ENCODE peak calls at places on chromosomes 1 and 21, in six cellular contexts. Y is HuH-7.5, A is heart left ventricle, L is T-cell, Q is HEK293T, F is putamen. X is an unnamed sample.

GRCh38 chr21:45990049-45990711 is 8.6 kb downstream of the COL6A1 start:
- DNase-seq in Y (no peak), A (peak; percentile 25), L (no peak), Q (no peak), F (no peak), X (no peak)

GRCh38 chr1:175499595-175500367 is 243.6 kb downstream of the TNR start:
- DNase-seq in Y (no peak), A (no peak), L (no peak), Q (no peak), F (no peak), X (no peak)

GRCh38 chr1:31413405-31414005 is 492 bp downstream of the SERINC2 start:
- DNase-seq in Y (peak; percentile 66), A (peak; percentile 86), L (no peak), Q (peak; percentile 68), F (no peak), X (no peak)

GRCh38 chr1:100354971-100355394 is 2.7 kb downstream of the CDC14A start:
- DNase-seq in Y (peak; percentile 39), A (no peak), L (peak; percentile 22), Q (peak; percentile 63), F (no peak), X (no peak)

GRCh38 chr21:44301961-44302406 is 2.1 kb downstream of the PFKL start:
- DNase-seq in Y (no peak), A (no peak), L (no peak), Q (no peak), F (no peak), X (no peak)

GRCh38 chr1:168921514-168922106 is 184.9 kb upstream of the ATP1B1 start:
- DNase-seq in Y (no peak), A (no peak), L (no peak), Q (no peak), F (no peak), X (no peak)

GRCh38 chr1:153488731-153489130 is 28.3 kb upstream of the S100A7 start:
- DNase-seq in Y (no peak), A (peak; percentile 63), L (no peak), Q (no peak), F (no peak), X (no peak)

GRCh38 chr1:86233406-86233805 is 76.8 kb upstream of the COL24A1 start:
- DNase-seq in Y (no peak), A (no peak), L (no peak), Q (no peak), F (no peak), X (no peak)

X was measured in GM12891.